ENCODE peak calls at places on chromosomes 4 and X, in ten cellular contexts. S, O, J, T, X, R, Y, G, H and Q are unnamed samples.
A peak's percentile ranks its signal among the peaks of the same experiment; 100 is the strongest.

GRCh38 chr4:122456228-122457106 is at the start of gene IL2:
- DNase-seq in O (no peak), G (no peak), R (no peak), X (peak; percentile 15), J (no peak), S (no peak), Y (no peak), H (no peak), T (no peak), Q (no peak)

GRCh38 chrX:109848451-109849050 is 115.5 kb upstream of the ACSL4 start:
- DNase-seq in R (no peak), O (peak; percentile 89), X (no peak), S (no peak), H (no peak), J (peak; percentile 31), G (no peak), T (no peak), Y (no peak), Q (no peak)

GRCh38 chr4:85498068-85498733 is 23.3 kb downstream of the ARHGAP24 start:
- DNase-seq in T (no peak), Y (no peak), R (no peak), J (no peak), S (no peak), X (no peak), G (peak; percentile 78), H (peak; percentile 9), O (no peak), Q (peak; percentile 21)

GRCh38 chr4:39469429-39470077 is 10.7 kb downstream of the LIAS start:
- DNase-seq in S (no peak), Y (peak; percentile 19), T (no peak), O (peak; percentile 32), H (no peak), J (peak; percentile 70), X (peak; percentile 10), R (no peak), G (no peak), Q (no peak)

GRCh38 chr4:107034091-107034698 is 1.9 kb downstream of the DKK2 start:
- DNase-seq in J (peak; percentile 75), G (peak; percentile 74), T (no peak), Y (no peak), X (no peak), O (peak; percentile 33), H (peak; percentile 49), S (peak; percentile 30), R (peak; percentile 38), Q (peak; percentile 30)

GRCh38 chrX:109312757-109313156 is 169.1 kb downstream of the GUCY2F start:
- DNase-seq in S (no peak), H (no peak), T (no peak), X (no peak), J (no peak), Y (no peak), R (no peak), G (no peak), O (no peak), Q (no peak)

GRCh38 chr4:2043396-2044118 is 15.6 kb upstream of the NAT8L start:
- DNase-seq in R (no peak), J (no peak), X (no peak), O (no peak), T (no peak), Y (no peak), G (no peak), S (no peak), H (no peak), Q (no peak)

GRCh38 chr4:113276448-113277158 is 227.2 kb downstream of the ANK2 start:
- DNase-seq in T (no peak), H (no peak), R (no peak), S (no peak), O (no peak), X (no peak), Y (no peak), G (no peak), J (no peak), Q (no peak)

GRCh38 chr4:147739239-147739823 is 7.4 kb downstream of the ARHGAP10 start:
- DNase-seq in Y (no peak), H (no peak), R (no peak), G (no peak), S (no peak), O (no peak), J (no peak), X (no peak), T (no peak), Q (no peak)